ENCODE peak calls at places on chromosomes 11 and 22, in five cellular contexts. One of them, this sample, is unnamed.

GRCh38 chr11:64120951-64121569 is 44.9 kb downstream of the MACROD1 start:
- DNase-seq in left lung: no peak
- DNase-seq in BE2C: peak; percentile 40
- DNase-seq in breast epithelium: no peak
- DNase-seq in psoas muscle: peak; percentile 76
- DNase-seq in this sample: peak; percentile 34

GRCh38 chr11:20367313-20367948 is 3.9 kb downstream of the HTATIP2 start:
- DNase-seq in breast epithelium: no peak
- DNase-seq in left lung: peak; percentile 47
- DNase-seq in psoas muscle: no peak
- DNase-seq in BE2C: peak; percentile 39
- DNase-seq in this sample: peak; percentile 92

GRCh38 chr11:11251394-11251970 is 101.6 kb downstream of the CSNK2A3 start:
- DNase-seq in BE2C: no peak
- DNase-seq in left lung: no peak
- DNase-seq in psoas muscle: no peak
- DNase-seq in breast epithelium: no peak
- DNase-seq in this sample: no peak

GRCh38 chr22:29048822-29049654 is 12.6 kb downstream of the C22orf31 start:
- DNase-seq in breast epithelium: no peak
- DNase-seq in psoas muscle: no peak
- DNase-seq in BE2C: no peak
- DNase-seq in left lung: no peak
- DNase-seq in this sample: no peak

GRCh38 chr22:28043269-28043668 is 124.2 kb upstream of the PITPNB start:
- DNase-seq in BE2C: peak; percentile 22
- DNase-seq in psoas muscle: no peak
- DNase-seq in left lung: no peak
- DNase-seq in breast epithelium: no peak
- DNase-seq in this sample: peak; percentile 35

GRCh38 chr11:65260756-65261590 is 789 bp upstream of the POLA2 start:
- DNase-seq in left lung: no peak
- DNase-seq in breast epithelium: no peak
- DNase-seq in BE2C: no peak
- DNase-seq in psoas muscle: no peak
- DNase-seq in this sample: no peak

GRCh38 chr22:22030493-22031182 is 48.1 kb upstream of the TOP3B start:
- DNase-seq in BE2C: peak; percentile 23
- DNase-seq in psoas muscle: peak; percentile 61
- DNase-seq in left lung: no peak
- DNase-seq in breast epithelium: no peak
- DNase-seq in this sample: no peak

GRCh38 chr22:20887375-20887774 is 28.6 kb downstream of the SNAP29 start:
- DNase-seq in BE2C: peak; percentile 80
- DNase-seq in psoas muscle: no peak
- DNase-seq in left lung: no peak
- DNase-seq in breast epithelium: no peak
- DNase-seq in this sample: no peak

GRCh38 chr11:72100462-72100861 is 2.6 kb downstream of the LAMTOR1 start:
- DNase-seq in BE2C: no peak
- DNase-seq in left lung: no peak
- DNase-seq in psoas muscle: no peak
- DNase-seq in breast epithelium: no peak
- DNase-seq in this sample: no peak

GRCh38 chr11:72321381-72321996 is 77.5 kb upstream of the PHOX2A start:
- DNase-seq in BE2C: peak; percentile 94
- DNase-seq in breast epithelium: no peak
- DNase-seq in left lung: no peak
- DNase-seq in psoas muscle: no peak
- DNase-seq in this sample: peak; percentile 36

GRCh38 chr11:72683782-72684200 is 9.6 kb upstream of the PDE2A start:
- DNase-seq in psoas muscle: peak; percentile 82
- DNase-seq in left lung: no peak
- DNase-seq in BE2C: peak; percentile 84
- DNase-seq in breast epithelium: peak; percentile 59
- DNase-seq in this sample: no peak

GRCh38 chr11:59102259-59102765 is 4.7 kb upstream of the FAM111B start:
- DNase-seq in left lung: peak; percentile 64
- DNase-seq in breast epithelium: peak; percentile 64
- DNase-seq in psoas muscle: peak; percentile 57
- DNase-seq in BE2C: peak; percentile 4
- DNase-seq in this sample: peak; percentile 29

GRCh38 chr11:75342966-75343870 is 8.2 kb downstream of the ARRB1 start:
- DNase-seq in breast epithelium: no peak
- DNase-seq in BE2C: peak; percentile 64
- DNase-seq in psoas muscle: no peak
- DNase-seq in left lung: peak; percentile 79
- DNase-seq in this sample: peak; percentile 82

GRCh38 chr11:119361056-119361787 is 14.7 kb upstream of the MFRP start:
- DNase-seq in left lung: peak; percentile 79
- DNase-seq in psoas muscle: peak; percentile 92
- DNase-seq in breast epithelium: no peak
- DNase-seq in BE2C: no peak
- DNase-seq in this sample: peak; percentile 81

GRCh38 chr22:24883426-24883825 is 63.1 kb downstream of the LHFPL7 start:
- DNase-seq in BE2C: no peak
- DNase-seq in breast epithelium: no peak
- DNase-seq in left lung: no peak
- DNase-seq in psoas muscle: no peak
- DNase-seq in this sample: no peak

GRCh38 chr11:16891964-16892363 is 122.2 kb downstream of the PLEKHA7 start:
- DNase-seq in psoas muscle: no peak
- DNase-seq in left lung: no peak
- DNase-seq in BE2C: no peak
- DNase-seq in breast epithelium: no peak
- DNase-seq in this sample: peak; percentile 74

GRCh38 chr11:85269109-85269508 is 358.0 kb downstream of the DLG2 start:
- DNase-seq in breast epithelium: no peak
- DNase-seq in BE2C: no peak
- DNase-seq in psoas muscle: no peak
- DNase-seq in left lung: no peak
- DNase-seq in this sample: no peak

GRCh38 chr11:94794287-94795168 is 26.4 kb downstream of the AMOTL1 start:
- DNase-seq in psoas muscle: peak; percentile 88
- DNase-seq in left lung: peak; percentile 52
- DNase-seq in breast epithelium: no peak
- DNase-seq in BE2C: peak; percentile 43
- DNase-seq in this sample: peak; percentile 90

DNA sequence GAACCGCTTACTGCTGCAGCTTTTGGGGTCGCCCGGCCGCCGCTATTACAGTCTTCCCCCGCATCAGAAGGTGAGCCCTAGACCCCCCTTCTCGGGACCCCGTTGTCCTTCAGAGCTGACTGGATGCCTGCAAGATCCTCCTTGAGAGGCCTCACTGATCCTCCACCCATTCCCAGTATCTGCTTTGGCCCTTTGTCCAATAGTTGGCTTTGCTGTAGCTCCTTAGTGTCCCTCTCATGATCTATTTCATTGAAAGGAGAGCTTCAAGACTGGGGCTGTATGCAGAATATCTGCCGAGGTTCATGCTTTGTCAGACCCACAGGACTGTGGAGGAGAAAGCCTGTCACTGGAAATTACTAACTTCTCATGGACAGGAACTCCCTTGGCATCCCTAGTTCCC is 474 bp downstream of the DLAT start:
- DNase-seq in breast epithelium: no peak
- DNase-seq in BE2C: no peak
- DNase-seq in left lung: no peak
- DNase-seq in psoas muscle: no peak
- DNase-seq in this sample: peak; percentile 29
- H3K4me3 ChIP-seq in breast epithelium: peak overlapping the region; percentile 90
- H3K4me3 ChIP-seq in BE2C: peak overlapping the region; percentile 83
- H3K4me3 ChIP-seq in left lung: peak overlapping the region; percentile 69
- H3K4me3 ChIP-seq in psoas muscle: peak overlapping the region; percentile 94
- H3K4me3 ChIP-seq in this sample: peak overlapping the region; percentile 83

GRCh38 chr11:131217313-131218297 is 152.8 kb upstream of the NTM start:
- DNase-seq in psoas muscle: no peak
- DNase-seq in breast epithelium: no peak
- DNase-seq in BE2C: no peak
- DNase-seq in left lung: no peak
- DNase-seq in this sample: no peak
- TF ChIP-seq CTCF in psoas muscle: no peak
- TF ChIP-seq CTCF in breast epithelium: no peak
- TF ChIP-seq CTCF in BE2C: no peak
- TF ChIP-seq CTCF in left lung: no peak
- TF ChIP-seq CTCF in this sample: peak; percentile 23

GRCh38 chr11:32890843-32891656 is 1.6 kb upstream of the QSER1 start:
- DNase-seq in psoas muscle: no peak
- DNase-seq in breast epithelium: no peak
- DNase-seq in left lung: no peak
- DNase-seq in BE2C: no peak
- DNase-seq in this sample: no peak
- H3K4me3 ChIP-seq in psoas muscle: peak overlapping the region; percentile 78
- H3K4me3 ChIP-seq in breast epithelium: no peak overlapping the region
- H3K4me3 ChIP-seq in left lung: no peak overlapping the region
- H3K4me3 ChIP-seq in BE2C: no peak overlapping the region
- H3K4me3 ChIP-seq in this sample: no peak overlapping the region

GRCh38 chr22:39291501-39291900 is 27.9 kb downstream of the RPL3 start:
- DNase-seq in psoas muscle: no peak
- DNase-seq in BE2C: no peak
- DNase-seq in breast epithelium: no peak
- DNase-seq in left lung: no peak
- DNase-seq in this sample: no peak
- TF ChIP-seq CTCF in psoas muscle: no peak
- TF ChIP-seq CTCF in BE2C: no peak
- TF ChIP-seq CTCF in breast epithelium: no peak
- TF ChIP-seq CTCF in left lung: no peak
- TF ChIP-seq CTCF in this sample: no peak

GRCh38 chr11:125787827-125788226 is at the start of gene PATE3:
- DNase-seq in BE2C: no peak
- DNase-seq in psoas muscle: no peak
- DNase-seq in breast epithelium: no peak
- DNase-seq in left lung: no peak
- DNase-seq in this sample: no peak

GRCh38 chr11:125790825-125791224 is 2.9 kb downstream of the PATE3 start:
- DNase-seq in breast epithelium: no peak
- DNase-seq in psoas muscle: no peak
- DNase-seq in BE2C: no peak
- DNase-seq in left lung: no peak
- DNase-seq in this sample: no peak
- H3K4me3 ChIP-seq in breast epithelium: no peak overlapping the region
- H3K4me3 ChIP-seq in psoas muscle: no peak overlapping the region
- H3K4me3 ChIP-seq in BE2C: no peak overlapping the region
- H3K4me3 ChIP-seq in left lung: no peak overlapping the region
- H3K4me3 ChIP-seq in this sample: no peak overlapping the region

GRCh38 chr11:101083334-101083733 is 46.3 kb downstream of the PGR start:
- DNase-seq in left lung: no peak
- DNase-seq in psoas muscle: no peak
- DNase-seq in BE2C: no peak
- DNase-seq in breast epithelium: no peak
- DNase-seq in this sample: no peak
- TF ChIP-seq CTCF in left lung: no peak
- TF ChIP-seq CTCF in psoas muscle: no peak
- TF ChIP-seq CTCF in BE2C: no peak
- TF ChIP-seq CTCF in breast epithelium: no peak
- TF ChIP-seq CTCF in this sample: no peak

DNA sequence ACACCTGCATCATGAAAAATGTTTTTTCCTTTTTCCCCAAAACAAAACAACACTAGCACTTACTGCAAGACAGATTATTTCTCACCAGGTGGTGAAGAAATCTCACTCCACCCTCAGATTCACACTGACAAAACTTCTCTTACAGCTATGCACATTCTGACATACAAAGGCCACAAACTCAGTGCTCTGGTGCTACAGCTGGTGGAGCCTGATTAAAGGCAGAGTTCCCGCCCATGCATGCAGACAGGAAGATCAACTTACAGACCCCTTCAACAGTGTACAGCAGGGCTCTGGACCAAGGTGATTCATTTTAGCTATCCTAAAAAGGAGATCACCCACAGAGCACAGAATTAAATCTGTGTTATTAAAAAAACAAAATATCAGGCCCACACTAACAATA is 112.6 kb downstream of the CADM1 start:
- DNase-seq in breast epithelium: no peak
- DNase-seq in psoas muscle: no peak
- DNase-seq in left lung: no peak
- DNase-seq in BE2C: peak; percentile 59
- DNase-seq in this sample: no peak
- H3K4me3 ChIP-seq in breast epithelium: no peak overlapping the region
- H3K4me3 ChIP-seq in psoas muscle: no peak overlapping the region
- H3K4me3 ChIP-seq in left lung: no peak overlapping the region
- H3K4me3 ChIP-seq in BE2C: no peak overlapping the region
- H3K4me3 ChIP-seq in this sample: no peak overlapping the region

DNA sequence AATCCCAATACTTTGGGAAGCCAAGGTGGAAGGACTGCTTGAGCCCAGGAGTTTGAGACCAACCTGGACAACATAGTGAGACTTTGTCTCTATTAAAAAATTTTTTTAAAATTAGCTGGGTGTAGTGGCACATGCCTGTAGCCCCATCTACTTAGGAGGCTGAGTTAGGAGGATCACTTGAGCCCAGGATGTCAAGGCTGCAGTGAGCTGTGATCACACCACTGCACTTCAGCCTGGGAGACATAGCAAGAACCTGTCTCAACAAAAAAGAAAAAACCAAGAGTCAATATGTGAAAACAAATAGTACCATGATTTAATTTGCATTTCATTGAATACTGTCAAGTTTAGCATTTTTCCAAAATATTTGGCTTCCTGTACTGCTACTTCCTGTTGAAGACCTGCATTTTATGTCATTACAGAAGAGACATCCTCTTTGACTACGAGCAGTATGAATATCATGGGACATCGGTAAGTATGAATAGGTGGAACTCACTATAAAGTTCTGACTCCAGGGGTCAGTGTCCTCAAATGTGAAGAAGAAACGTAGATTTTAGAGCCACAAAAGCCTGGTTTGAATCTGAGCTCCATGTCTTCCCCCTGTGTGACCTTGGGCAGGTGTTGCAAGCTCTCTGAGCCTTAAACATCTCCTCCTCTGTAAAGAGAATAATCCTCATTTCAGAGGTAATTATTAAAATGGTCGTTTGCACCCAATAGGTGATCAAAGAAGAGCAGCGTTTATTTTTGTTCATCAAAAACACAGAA is 16.0 kb downstream of the CDC45 start:
- DNase-seq in breast epithelium: no peak
- DNase-seq in BE2C: no peak
- DNase-seq in psoas muscle: no peak
- DNase-seq in left lung: no peak
- DNase-seq in this sample: peak; percentile 44
- TF ChIP-seq CTCF in breast epithelium: no peak
- TF ChIP-seq CTCF in BE2C: peak; percentile 38
- TF ChIP-seq CTCF in psoas muscle: peak; percentile 33
- TF ChIP-seq CTCF in left lung: no peak
- TF ChIP-seq CTCF in this sample: peak; percentile 30

GRCh38 chr11:93740031-93740801 is 1.1 kb downstream of the TAF1D start:
- DNase-seq in breast epithelium: no peak
- DNase-seq in left lung: peak; percentile 35
- DNase-seq in psoas muscle: no peak
- DNase-seq in BE2C: no peak
- DNase-seq in this sample: peak; percentile 28

GRCh38 chr11:93736129-93736528 is 5.2 kb downstream of the TAF1D start:
- DNase-seq in breast epithelium: no peak
- DNase-seq in left lung: no peak
- DNase-seq in psoas muscle: no peak
- DNase-seq in BE2C: no peak
- DNase-seq in this sample: peak; percentile 26

GRCh38 chr11:93737904-93738612 is 3.2 kb downstream of the TAF1D start:
- DNase-seq in BE2C: no peak
- DNase-seq in left lung: no peak
- DNase-seq in psoas muscle: no peak
- DNase-seq in breast epithelium: no peak
- DNase-seq in this sample: peak; percentile 12

GRCh38 chr11:93740802-93741093 is 547 bp downstream of the TAF1D start:
- DNase-seq in psoas muscle: peak; percentile 83
- DNase-seq in left lung: peak; percentile 66
- DNase-seq in breast epithelium: no peak
- DNase-seq in BE2C: peak; percentile 72
- DNase-seq in this sample: peak; percentile 73

GRCh38 chr11:93738647-93739081 is 2.6 kb downstream of the TAF1D start:
- DNase-seq in BE2C: no peak
- DNase-seq in left lung: no peak
- DNase-seq in psoas muscle: no peak
- DNase-seq in breast epithelium: no peak
- DNase-seq in this sample: no peak
- H3K4me3 ChIP-seq in BE2C: peak overlapping the region; percentile 92
- H3K4me3 ChIP-seq in left lung: no peak overlapping the region
- H3K4me3 ChIP-seq in psoas muscle: peak overlapping the region; percentile 88
- H3K4me3 ChIP-seq in breast epithelium: peak overlapping the region; percentile 87
- H3K4me3 ChIP-seq in this sample: peak overlapping the region; percentile 98

This sample was measured in fibroblast of villous mesenchyme.